ENCODE peak calls at places on chromosome 4, in five cellular contexts. I is NCI-H2081; F is NCI-H446 treated with DMSO at 0.1 percent for 48 hours; M is GM12892; Y is activated CD4-positive, CD25-positive, alpha-beta regulatory T cell treated with anti-CD3 and anti-CD28 coated beads, Interleukin-2, amount 50 U/mL, for 72 hours. H is an unnamed sample.

GRCh38 chr4:187276786-187277408 is 553.2 kb upstream of the FAT1 start:
- DNase-seq in Y (no peak), I (no peak), F (no peak), M (no peak), H (no peak)

GRCh38 chr4:155954939-155955338 is 1.3 kb upstream of the CTSO start:
- DNase-seq in F (no peak), M (no peak), Y (no peak), I (no peak), H (no peak)

GRCh38 chr4:38056024-38056685 is 96.0 kb downstream of the PTTG2 start:
- DNase-seq in F (no peak), Y (no peak), I (no peak), M (no peak), H (no peak)

GRCh38 chr4:151227731-151228130 is 49.2 kb upstream of the PRSS48 start:
- DNase-seq in Y (no peak), M (no peak), F (no peak), I (peak; percentile 0), H (no peak)

GRCh38 chr4:174005422-174005821 is 278.0 kb downstream of the FBXO8 start:
- DNase-seq in F (no peak), Y (no peak), M (no peak), I (no peak), H (no peak)

GRCh38 chr4:124710911-124711310 is 1.6 kb downstream of the ANKRD50 start:
- DNase-seq in I (no peak), F (no peak), Y (no peak), M (no peak), H (no peak)

GRCh38 chr4:52197351-52197750 is 146.2 kb downstream of the SPATA18 start:
- DNase-seq in M (no peak), Y (no peak), I (no peak), F (no peak), H (no peak)

GRCh38 chr4:178142724-178143123 is 700.5 kb upstream of the AGA start:
- DNase-seq in M (no peak), Y (no peak), I (no peak), F (no peak), H (no peak)

GRCh38 chr4:24537025-24537424 is 47.3 kb downstream of the DHX15 start:
- DNase-seq in I (no peak), Y (no peak), M (no peak), F (no peak), H (no peak)